ENCODE peak calls at places on chromosomes 12 and 14, in six cellular contexts. One of them, this sample, is unnamed.

GRCh38 chr12:25925064-25925463 is 33.4 kb upstream of the RASSF8 start:
- DNase-seq in transverse colon: no peak
- DNase-seq in ovary: no peak
- DNase-seq in tibial nerve: no peak
- DNase-seq in HL-60: no peak
- DNase-seq in prostate gland: no peak
- DNase-seq in this sample: no peak

GRCh38 chr12:40646456-40646855 is 45.8 kb upstream of the CNTN1 start:
- DNase-seq in transverse colon: no peak
- DNase-seq in ovary: no peak
- DNase-seq in tibial nerve: no peak
- DNase-seq in HL-60: no peak
- DNase-seq in prostate gland: no peak
- DNase-seq in this sample: no peak

GRCh38 chr12:1800646-1801284 is 19.6 kb upstream of the LRTM2 start:
- DNase-seq in transverse colon: peak
- DNase-seq in ovary: no peak
- DNase-seq in tibial nerve: peak
- DNase-seq in HL-60: peak
- DNase-seq in prostate gland: no peak
- DNase-seq in this sample: peak

GRCh38 chr12:58557156-58557555 is 363.1 kb downstream of the LRIG3 start:
- DNase-seq in transverse colon: no peak
- DNase-seq in ovary: no peak
- DNase-seq in tibial nerve: no peak
- DNase-seq in HL-60: no peak
- DNase-seq in prostate gland: no peak
- DNase-seq in this sample: no peak

GRCh38 chr12:128365831-128366231 is 98.9 kb downstream of the TMEM132C start:
- DNase-seq in transverse colon: no peak
- DNase-seq in ovary: peak
- DNase-seq in tibial nerve: no peak
- DNase-seq in HL-60: peak
- DNase-seq in prostate gland: no peak
- DNase-seq in this sample: peak

GRCh38 chr12:91902860-91903683 is 242.6 kb downstream of the BTG1 start:
- DNase-seq in transverse colon: no peak
- DNase-seq in ovary: no peak
- DNase-seq in tibial nerve: no peak
- DNase-seq in HL-60: no peak
- DNase-seq in prostate gland: no peak
- DNase-seq in this sample: no peak

GRCh38 chr12:111033281-111034147 is 113.1 kb upstream of the MYL2 start:
- DNase-seq in transverse colon: no peak
- DNase-seq in ovary: no peak
- DNase-seq in tibial nerve: no peak
- DNase-seq in HL-60: no peak
- DNase-seq in prostate gland: peak
- DNase-seq in this sample: no peak

GRCh38 chr12:50110127-50110761 is 1.8 kb upstream of the COX14 start:
- DNase-seq in transverse colon: peak
- DNase-seq in ovary: no peak
- DNase-seq in tibial nerve: no peak
- DNase-seq in HL-60: peak
- DNase-seq in prostate gland: no peak
- DNase-seq in this sample: peak

GRCh38 chr12:10097521-10097920 is 1.3 kb downstream of the CLEC1A start:
- DNase-seq in transverse colon: no peak
- DNase-seq in ovary: no peak
- DNase-seq in tibial nerve: no peak
- DNase-seq in HL-60: no peak
- DNase-seq in prostate gland: no peak
- DNase-seq in this sample: no peak

GRCh38 chr12:16880864-16881285 is 274.9 kb upstream of the LMO3 start:
- DNase-seq in transverse colon: peak
- DNase-seq in ovary: no peak
- DNase-seq in tibial nerve: no peak
- DNase-seq in HL-60: no peak
- DNase-seq in prostate gland: no peak
- DNase-seq in this sample: no peak

GRCh38 chr12:130431176-130431575 is 93.5 kb downstream of the PIWIL1 start:
- DNase-seq in transverse colon: no peak
- DNase-seq in ovary: no peak
- DNase-seq in tibial nerve: no peak
- DNase-seq in HL-60: no peak
- DNase-seq in prostate gland: no peak
- DNase-seq in this sample: peak

GRCh38 chr12:18751866-18752265 is 13.9 kb downstream of the CAPZA3 start:
- DNase-seq in transverse colon: no peak
- DNase-seq in ovary: no peak
- DNase-seq in tibial nerve: no peak
- DNase-seq in HL-60: no peak
- DNase-seq in prostate gland: no peak
- DNase-seq in this sample: no peak

GRCh38 chr12:18754118-18754707 is 16.3 kb downstream of the CAPZA3 start:
- DNase-seq in transverse colon: no peak
- DNase-seq in ovary: no peak
- DNase-seq in tibial nerve: no peak
- DNase-seq in HL-60: no peak
- DNase-seq in prostate gland: no peak
- DNase-seq in this sample: no peak

GRCh38 chr12:18752280-18752920 is 14.5 kb downstream of the CAPZA3 start:
- DNase-seq in transverse colon: no peak
- DNase-seq in ovary: peak
- DNase-seq in tibial nerve: no peak
- DNase-seq in HL-60: no peak
- DNase-seq in prostate gland: no peak
- DNase-seq in this sample: no peak

GRCh38 chr12:18752947-18753346 is 15.0 kb downstream of the CAPZA3 start:
- DNase-seq in transverse colon: no peak
- DNase-seq in ovary: no peak
- DNase-seq in tibial nerve: no peak
- DNase-seq in HL-60: no peak
- DNase-seq in prostate gland: no peak
- DNase-seq in this sample: no peak

DNA sequence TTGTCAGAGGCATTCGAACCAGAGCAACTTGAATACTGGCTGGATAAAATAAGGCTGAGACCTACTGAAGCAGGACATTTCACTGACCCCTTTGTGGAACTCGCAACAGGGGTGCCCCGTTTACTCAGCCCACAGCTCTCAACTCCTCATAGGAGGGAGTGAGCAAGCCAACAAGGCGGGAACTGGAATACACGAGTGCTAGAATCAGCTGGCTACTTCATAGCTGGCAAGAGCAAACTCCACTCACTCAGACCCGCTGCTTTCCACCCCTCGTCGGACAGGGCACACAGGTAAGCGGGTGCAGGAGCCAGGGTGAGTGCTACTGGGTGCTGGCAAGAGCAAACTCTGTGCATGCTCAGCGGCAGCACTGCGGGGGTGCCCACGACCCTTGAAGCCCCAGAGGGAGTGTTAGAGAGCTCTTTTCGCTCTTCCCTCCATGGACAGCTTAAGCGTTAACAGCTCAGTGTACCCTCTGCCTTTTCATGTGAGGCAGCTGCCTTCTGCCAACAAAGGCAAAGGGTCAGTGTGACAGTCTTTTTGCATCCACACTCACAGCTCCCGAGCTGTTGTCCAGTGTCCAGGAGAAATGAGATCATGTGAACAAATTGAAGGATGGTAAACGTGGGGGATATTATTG is 15.7 kb downstream of the CAPZA3 start:
- DNase-seq in transverse colon: no peak
- DNase-seq in ovary: no peak
- DNase-seq in tibial nerve: no peak
- DNase-seq in HL-60: no peak
- DNase-seq in prostate gland: no peak
- DNase-seq in this sample: peak
- H3K27ac ChIP-seq in transverse colon: no peak
- H3K27ac ChIP-seq in ovary: no peak
- H3K27ac ChIP-seq in tibial nerve: no peak
- H3K27ac ChIP-seq in HL-60: no peak
- H3K27ac ChIP-seq in prostate gland: no peak
- H3K27ac ChIP-seq in this sample: no peak

GRCh38 chr14:22304324-22304723 is 284.7 kb downstream of the DAD1 start:
- DNase-seq in transverse colon: no peak
- DNase-seq in ovary: no peak
- DNase-seq in tibial nerve: no peak
- DNase-seq in HL-60: no peak
- DNase-seq in prostate gland: no peak
- DNase-seq in this sample: no peak
- H3K27ac ChIP-seq in transverse colon: no peak
- H3K27ac ChIP-seq in ovary: no peak
- H3K27ac ChIP-seq in tibial nerve: no peak
- H3K27ac ChIP-seq in HL-60: no peak
- H3K27ac ChIP-seq in prostate gland: no peak
- H3K27ac ChIP-seq in this sample: peak

DNA sequence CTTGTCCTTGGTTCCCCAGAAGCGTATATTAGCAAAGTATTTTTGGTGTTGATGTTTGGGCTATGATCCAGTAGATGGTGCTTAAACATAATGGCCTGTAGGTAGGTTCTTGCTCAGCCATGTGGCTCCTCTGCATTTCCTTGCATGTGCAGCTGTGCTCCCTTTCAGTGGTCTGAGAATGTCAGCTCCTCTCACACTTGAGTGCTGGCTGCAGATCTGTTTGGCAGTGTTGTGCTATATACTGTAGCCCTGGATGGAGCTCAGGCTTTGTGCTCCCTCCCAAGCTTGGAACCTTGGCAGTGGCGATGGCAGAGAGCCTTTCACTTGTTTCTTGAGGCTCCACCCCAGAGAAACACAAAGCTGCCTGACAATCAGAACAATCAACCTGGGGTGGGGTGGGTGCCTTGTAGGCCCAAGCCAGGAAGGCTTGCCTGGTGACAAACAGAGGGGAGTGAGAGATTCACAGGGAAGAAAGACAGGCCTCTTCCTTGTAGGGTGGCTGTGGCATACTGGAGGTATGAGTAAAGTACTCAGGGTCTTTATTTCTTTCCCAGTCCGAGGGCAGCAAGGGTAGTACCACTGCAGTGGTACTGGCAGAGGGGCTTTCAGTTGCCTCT is 255.3 kb downstream of the RAD51B start:
- DNase-seq in transverse colon: no peak
- DNase-seq in ovary: no peak
- DNase-seq in tibial nerve: no peak
- DNase-seq in HL-60: no peak
- DNase-seq in prostate gland: no peak
- DNase-seq in this sample: no peak
- H3K27ac ChIP-seq in transverse colon: no peak
- H3K27ac ChIP-seq in ovary: no peak
- H3K27ac ChIP-seq in tibial nerve: no peak
- H3K27ac ChIP-seq in HL-60: no peak
- H3K27ac ChIP-seq in prostate gland: no peak
- H3K27ac ChIP-seq in this sample: no peak

GRCh38 chr12:56599797-56600196 is 30.3 kb downstream of the BAZ2A start:
- DNase-seq in transverse colon: no peak
- DNase-seq in ovary: no peak
- DNase-seq in tibial nerve: no peak
- DNase-seq in HL-60: no peak
- DNase-seq in prostate gland: no peak
- DNase-seq in this sample: no peak

GRCh38 chr12:56599041-56599440 is 31.1 kb downstream of the BAZ2A start:
- DNase-seq in transverse colon: no peak
- DNase-seq in ovary: no peak
- DNase-seq in tibial nerve: no peak
- DNase-seq in HL-60: no peak
- DNase-seq in prostate gland: no peak
- DNase-seq in this sample: no peak

GRCh38 chr12:56593909-56594621 is 36.1 kb downstream of the BAZ2A start:
- DNase-seq in transverse colon: peak
- DNase-seq in ovary: peak
- DNase-seq in tibial nerve: peak
- DNase-seq in HL-60: peak
- DNase-seq in prostate gland: peak
- DNase-seq in this sample: peak

GRCh38 chr12:56600753-56601152 is 29.4 kb downstream of the BAZ2A start:
- DNase-seq in transverse colon: no peak
- DNase-seq in ovary: no peak
- DNase-seq in tibial nerve: no peak
- DNase-seq in HL-60: no peak
- DNase-seq in prostate gland: no peak
- DNase-seq in this sample: no peak

DNA sequence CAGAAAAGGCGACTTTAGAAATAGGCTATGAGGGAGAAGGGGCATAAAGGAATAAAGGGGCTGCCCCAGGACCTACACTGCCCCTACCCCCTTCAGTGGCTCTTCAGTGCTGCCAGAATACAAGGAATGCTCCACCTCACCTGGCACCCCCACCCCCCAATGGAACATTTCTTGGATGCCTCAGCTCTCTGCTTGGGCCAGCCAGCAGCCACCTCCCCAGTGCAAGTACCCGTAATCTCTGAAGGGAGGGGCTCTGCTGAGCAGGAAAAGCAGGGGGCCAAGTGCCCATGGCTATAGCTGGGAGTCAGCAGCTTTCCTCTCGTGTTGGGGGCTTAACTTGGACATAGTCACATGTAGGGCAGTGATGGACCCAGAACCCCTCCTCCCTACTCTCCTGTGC is 33.3 kb downstream of the BAZ2A start:
- DNase-seq in transverse colon: no peak
- DNase-seq in ovary: no peak
- DNase-seq in tibial nerve: no peak
- DNase-seq in HL-60: no peak
- DNase-seq in prostate gland: no peak
- DNase-seq in this sample: no peak
- H3K27ac ChIP-seq in transverse colon: no peak
- H3K27ac ChIP-seq in ovary: no peak
- H3K27ac ChIP-seq in tibial nerve: peak
- H3K27ac ChIP-seq in HL-60: no peak
- H3K27ac ChIP-seq in prostate gland: no peak
- H3K27ac ChIP-seq in this sample: no peak